ENCODE peak calls at places on chromosomes 7 and 10, in six cellular contexts. J is IMR-90, N is neuronal stem cell, I is mesenchymal stem cell, W is H1, B is trophoblast cell. A is an unnamed sample.

GRCh38 chr10:110448682-110449418 is 48.9 kb upstream of the DUSP5 start:
- DNase-seq in I (no peak), J (no peak), B (no peak), W (no peak), N (no peak), A (no peak)

GRCh38 chr10:44774676-44775401 is 136.3 kb upstream of the TMEM72 start:
- DNase-seq in W (no peak), J (peak; percentile 70), I (peak; percentile 4), B (no peak), N (no peak), A (no peak)

GRCh38 chr10:129891806-129892205 is 72.3 kb downstream of the EBF3 start:
- DNase-seq in I (no peak), B (no peak), J (no peak), W (no peak), N (no peak), A (peak; percentile 63)

GRCh38 chr10:65581426-65582026 is 1344.3 kb upstream of the LRRTM3 start:
- DNase-seq in W (no peak), I (no peak), J (no peak), N (no peak), B (no peak), A (no peak)

GRCh38 chr7:117827861-117828260 is 45.4 kb downstream of the CTTNBP2 start:
- DNase-seq in I (peak; percentile 81), N (no peak), J (peak; percentile 91), B (no peak), W (no peak), A (no peak)

GRCh38 chr7:93622036-93622714 is 47.7 kb upstream of the CALCR start:
- DNase-seq in N (no peak), I (peak; percentile 33), B (peak; percentile 41), J (peak; percentile 8), W (no peak), A (peak; percentile 35)

GRCh38 chr7:82410461-82410860 is 33.1 kb downstream of the CACNA2D1 start:
- DNase-seq in N (no peak), J (no peak), B (no peak), I (no peak), W (no peak), A (no peak)

GRCh38 chr7:116399808-116400207 is 99.7 kb upstream of the CAV2 start:
- DNase-seq in J (peak; percentile 64), N (no peak), B (peak; percentile 37), I (peak; percentile 58), W (no peak), A (no peak)

GRCh38 chr10:14954001-14954770 is at the start of gene DCLRE1C:
- DNase-seq in B (peak; percentile 73), N (peak; percentile 76), W (peak; percentile 90), I (peak; percentile 93), J (peak; percentile 91), A (peak; percentile 93)

GRCh38 chr10:125035136-125035535 is 93.2 kb downstream of the ZRANB1 start:
- DNase-seq in I (peak; percentile 96), J (peak; percentile 98), W (no peak), N (no peak), B (no peak), A (no peak)

GRCh38 chr7:75957021-75957736 is 37.2 kb downstream of the TMEM120A start:
- DNase-seq in W (peak; percentile 68), I (no peak), J (no peak), N (no peak), B (peak; percentile 98), A (peak; percentile 75)

GRCh38 chr7:137395425-137395824 is 51.9 kb upstream of the PTN start:
- DNase-seq in W (no peak), B (no peak), J (no peak), I (no peak), N (no peak), A (no peak)

GRCh38 chr7:106795171-106795876 is 69.8 kb upstream of the PIK3CG start:
- DNase-seq in J (no peak), I (no peak), B (no peak), N (no peak), W (no peak), A (no peak)

GRCh38 chr10:124621637-124622036 is 122.5 kb downstream of the FAM53B start:
- DNase-seq in N (no peak), I (no peak), W (no peak), J (no peak), B (no peak), A (no peak)

GRCh38 chr7:20376796-20377195 is 46.1 kb downstream of the ITGB8 start:
- DNase-seq in W (no peak), I (no peak), N (no peak), B (no peak), J (no peak), A (no peak)

DNA sequence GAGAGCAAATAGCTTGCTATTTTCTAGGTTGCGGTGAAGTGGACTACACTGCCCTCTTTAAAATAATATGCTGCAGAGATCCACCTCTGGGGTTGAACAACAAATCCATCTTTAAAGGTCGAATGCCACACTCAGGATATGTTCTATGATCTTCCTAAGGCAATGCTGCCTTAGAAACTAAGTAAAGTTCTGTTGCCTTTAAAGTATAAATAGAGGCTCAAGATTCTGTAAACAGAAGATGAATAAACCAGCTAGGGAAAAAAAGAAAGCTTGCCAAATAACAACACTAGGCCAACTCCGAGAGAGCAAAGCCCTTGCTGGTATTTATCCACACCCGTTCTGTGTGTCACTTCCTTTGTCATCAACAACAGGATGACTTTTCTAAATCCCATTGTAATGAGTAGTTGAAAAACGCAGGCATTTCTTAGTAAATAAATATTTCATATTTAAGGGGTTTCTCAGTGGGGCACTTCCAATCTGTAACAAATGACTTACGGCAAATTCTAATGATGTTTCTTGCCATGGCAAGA is 330.0 kb upstream of the GLI3 start:
- DNase-seq in N (no peak), B (no peak), W (no peak), I (peak; percentile 57), J (no peak), A (no peak)
- H2AFZ ChIP-seq in N (no peak overlapping the region), B (no peak overlapping the region), W (no peak overlapping the region), I (no peak overlapping the region), J (no peak overlapping the region), A (no peak overlapping the region)

GRCh38 chr10:102626026-102626686 is 18.1 kb upstream of the TRIM8 start:
- DNase-seq in B (no peak), N (no peak), J (no peak), W (no peak), I (no peak), A (no peak)

GRCh38 chr10:102627141-102627445 is 17.2 kb upstream of the TRIM8 start:
- DNase-seq in I (no peak), W (no peak), B (no peak), J (no peak), N (no peak), A (no peak)

GRCh38 chr10:102624751-102625330 is 19.4 kb upstream of the TRIM8 start:
- DNase-seq in N (no peak), B (no peak), J (no peak), W (no peak), I (no peak), A (no peak)

GRCh38 chr10:102621418-102622325 is 22.6 kb upstream of the TRIM8 start:
- DNase-seq in B (no peak), I (no peak), N (no peak), W (no peak), J (peak; percentile 45), A (no peak)

GRCh38 chr10:102624094-102624493 is 20.2 kb upstream of the TRIM8 start:
- DNase-seq in W (no peak), I (no peak), J (no peak), B (no peak), N (no peak), A (no peak)
- H3K14ac ChIP-seq in W (no peak overlapping the region), I (no peak overlapping the region), J (no peak overlapping the region), B (no peak overlapping the region), N (no peak overlapping the region), A (no peak overlapping the region)

GRCh38 chr7:138941545-138941944 is 39.6 kb downstream of the KIAA1549 start:
- DNase-seq in W (no peak), J (no peak), N (no peak), I (no peak), B (no peak), A (no peak)

GRCh38 chr7:138935438-138936079 is 45.6 kb downstream of the KIAA1549 start:
- DNase-seq in W (peak; percentile 33), B (no peak), N (no peak), I (peak; percentile 84), J (peak; percentile 92), A (no peak)

GRCh38 chr7:138934861-138935260 is 46.3 kb downstream of the KIAA1549 start:
- DNase-seq in N (no peak), W (no peak), B (no peak), J (peak; percentile 40), I (peak; percentile 79), A (no peak)

GRCh38 chr7:138934401-138934800 is 46.8 kb downstream of the KIAA1549 start:
- DNase-seq in B (no peak), N (no peak), J (no peak), I (no peak), W (peak; percentile 22), A (no peak)

DNA sequence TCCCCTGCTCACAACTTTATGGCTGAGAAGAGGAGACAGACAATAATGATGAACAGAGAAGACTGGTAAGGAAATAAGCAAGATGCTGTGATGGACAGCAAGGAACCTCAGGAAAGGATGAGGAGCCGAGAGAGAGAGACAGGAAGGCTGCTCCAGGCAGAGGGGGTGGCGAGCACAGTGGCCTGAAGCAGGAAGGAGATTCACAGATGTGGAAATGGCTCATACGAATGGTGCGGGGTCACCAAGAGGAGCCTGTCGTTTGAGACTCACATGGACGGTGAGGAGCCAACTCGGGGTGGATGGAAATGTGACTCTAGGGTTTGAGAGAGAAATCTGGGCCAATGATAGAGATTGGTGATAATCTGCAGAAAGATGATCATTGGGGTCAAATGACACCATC is 43.7 kb downstream of the KIAA1549 start:
- DNase-seq in I (no peak), W (no peak), J (no peak), B (no peak), N (no peak), A (no peak)
- H2AFZ ChIP-seq in I (no peak overlapping the region), W (no peak overlapping the region), J (no peak overlapping the region), B (no peak overlapping the region), N (no peak overlapping the region), A (no peak overlapping the region)

GRCh38 chr7:69527706-69528105 is 70.6 kb upstream of the AUTS2 start:
- DNase-seq in B (no peak), W (no peak), N (no peak), I (no peak), J (no peak), A (no peak)

GRCh38 chr7:69531050-69531449 is 67.2 kb upstream of the AUTS2 start:
- DNase-seq in W (no peak), B (no peak), I (no peak), J (no peak), N (no peak), A (no peak)

GRCh38 chr7:69526570-69526969 is 71.7 kb upstream of the AUTS2 start:
- DNase-seq in I (no peak), J (no peak), W (no peak), B (no peak), N (no peak), A (no peak)
- H3K14ac ChIP-seq in I (no peak overlapping the region), J (no peak overlapping the region), W (no peak overlapping the region), B (no peak overlapping the region), N (no peak overlapping the region), A (no peak overlapping the region)

DNA sequence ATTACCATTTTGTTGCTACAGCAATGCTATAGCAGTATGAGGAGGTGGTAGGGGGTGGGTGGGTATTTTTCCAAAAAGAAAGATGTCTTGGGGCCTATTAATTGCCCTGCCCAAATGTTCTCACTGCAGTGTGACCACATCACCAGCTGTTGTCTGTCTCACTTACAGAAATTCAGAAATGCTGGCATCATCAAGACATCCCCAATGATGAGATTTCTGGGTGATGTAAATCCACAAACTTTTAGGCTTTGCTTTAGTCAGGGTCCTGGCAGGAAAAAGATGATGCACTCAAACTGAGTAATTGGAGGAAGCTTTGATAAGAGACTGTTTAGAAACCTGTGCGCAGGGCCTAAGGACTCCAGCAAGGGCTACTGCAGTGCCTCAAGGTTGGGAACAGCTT is 56.2 kb upstream of the OPN4 start:
- DNase-seq in W (peak; percentile 7), N (no peak), I (no peak), B (no peak), J (peak; percentile 51), A (no peak)
- H2AFZ ChIP-seq in W (no peak overlapping the region), N (no peak overlapping the region), I (no peak overlapping the region), B (no peak overlapping the region), J (no peak overlapping the region), A (no peak overlapping the region)